ENCODE peak calls at places on chromosome 5, in four cellular contexts. One of them, this sample, is unnamed.

GRCh38 chr5:61563401-61563800 is 231.3 kb downstream of the ZSWIM6 start:
- DNase-seq in cardiac muscle cell: no peak
- DNase-seq in psoas muscle: no peak
- DNase-seq in AG04450: no peak
- DNase-seq in this sample: peak; percentile 5

GRCh38 chr5:163293836-163294235 is 143.6 kb upstream of the CCNG1 start:
- DNase-seq in AG04450: no peak
- DNase-seq in psoas muscle: no peak
- DNase-seq in cardiac muscle cell: no peak
- DNase-seq in this sample: no peak

GRCh38 chr5:32278403-32278802 is 34.3 kb downstream of the MTMR12 start:
- DNase-seq in psoas muscle: no peak
- DNase-seq in AG04450: peak; percentile 61
- DNase-seq in cardiac muscle cell: no peak
- DNase-seq in this sample: peak; percentile 61

GRCh38 chr5:172451771-172452197 is 2.5 kb downstream of the SH3PXD2B start:
- DNase-seq in AG04450: no peak
- DNase-seq in psoas muscle: peak; percentile 46
- DNase-seq in cardiac muscle cell: no peak
- DNase-seq in this sample: no peak

GRCh38 chr5:178203670-178204204 is 596 bp upstream of the HNRNPAB start:
- DNase-seq in cardiac muscle cell: no peak
- DNase-seq in psoas muscle: no peak
- DNase-seq in AG04450: no peak
- DNase-seq in this sample: no peak

GRCh38 chr5:127513571-127513970 is 3.9 kb upstream of the PRRC1 start:
- DNase-seq in cardiac muscle cell: no peak
- DNase-seq in AG04450: no peak
- DNase-seq in psoas muscle: no peak
- DNase-seq in this sample: no peak

GRCh38 chr5:157626831-157627230 is 25.4 kb downstream of the SOX30 start:
- DNase-seq in AG04450: no peak
- DNase-seq in psoas muscle: no peak
- DNase-seq in cardiac muscle cell: no peak
- DNase-seq in this sample: no peak

GRCh38 chr5:114657342-114658130 is 295.7 kb downstream of the KCNN2 start:
- DNase-seq in psoas muscle: no peak
- DNase-seq in cardiac muscle cell: no peak
- DNase-seq in AG04450: no peak
- DNase-seq in this sample: no peak

GRCh38 chr5:129496875-129497274 is 36.8 kb downstream of the ADAMTS19 start:
- DNase-seq in AG04450: no peak
- DNase-seq in cardiac muscle cell: no peak
- DNase-seq in psoas muscle: no peak
- DNase-seq in this sample: no peak

GRCh38 chr5:145834917-145835838 is at the start of gene PRELID2:
- DNase-seq in AG04450: peak; percentile 61
- DNase-seq in psoas muscle: peak; percentile 89
- DNase-seq in cardiac muscle cell: peak; percentile 97
- DNase-seq in this sample: peak; percentile 54

GRCh38 chr5:145838276-145838675 is 3.1 kb upstream of the PRELID2 start:
- DNase-seq in cardiac muscle cell: no peak
- DNase-seq in AG04450: no peak
- DNase-seq in psoas muscle: no peak
- DNase-seq in this sample: no peak

GRCh38 chr5:145833616-145834200 is 1.4 kb downstream of the PRELID2 start:
- DNase-seq in cardiac muscle cell: no peak
- DNase-seq in AG04450: no peak
- DNase-seq in psoas muscle: no peak
- DNase-seq in this sample: no peak

GRCh38 chr5:145835839-145836222 is 689 bp upstream of the PRELID2 start:
- DNase-seq in psoas muscle: no peak
- DNase-seq in cardiac muscle cell: no peak
- DNase-seq in AG04450: no peak
- DNase-seq in this sample: no peak

DNA sequence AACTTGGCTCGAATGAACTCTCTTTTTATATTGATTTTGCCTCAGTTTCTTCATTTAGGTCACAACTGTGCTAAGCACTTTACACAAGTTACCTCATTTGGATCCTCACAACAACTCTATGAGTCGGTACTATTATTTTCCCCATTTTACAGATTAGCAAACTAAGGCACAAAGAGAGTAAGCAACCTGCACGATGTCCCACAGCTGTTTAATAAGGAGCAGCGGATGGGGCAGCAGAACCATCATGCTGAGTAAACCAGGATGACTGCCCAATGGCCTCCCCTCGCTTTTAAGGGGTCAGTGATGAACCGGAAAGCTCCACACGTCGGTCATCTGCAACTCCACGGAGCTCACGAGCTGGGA is 607 bp downstream of the PRELID2 start:
- DNase-seq in AG04450: no peak
- DNase-seq in psoas muscle: no peak
- DNase-seq in cardiac muscle cell: no peak
- DNase-seq in this sample: no peak
- H3K4me3 ChIP-seq in AG04450: peak overlapping the region; percentile 77
- H3K4me3 ChIP-seq in psoas muscle: peak overlapping the region; percentile 83
- H3K4me3 ChIP-seq in cardiac muscle cell: peak overlapping the region; percentile 41
- H3K4me3 ChIP-seq in this sample: peak overlapping the region; percentile 60

DNA sequence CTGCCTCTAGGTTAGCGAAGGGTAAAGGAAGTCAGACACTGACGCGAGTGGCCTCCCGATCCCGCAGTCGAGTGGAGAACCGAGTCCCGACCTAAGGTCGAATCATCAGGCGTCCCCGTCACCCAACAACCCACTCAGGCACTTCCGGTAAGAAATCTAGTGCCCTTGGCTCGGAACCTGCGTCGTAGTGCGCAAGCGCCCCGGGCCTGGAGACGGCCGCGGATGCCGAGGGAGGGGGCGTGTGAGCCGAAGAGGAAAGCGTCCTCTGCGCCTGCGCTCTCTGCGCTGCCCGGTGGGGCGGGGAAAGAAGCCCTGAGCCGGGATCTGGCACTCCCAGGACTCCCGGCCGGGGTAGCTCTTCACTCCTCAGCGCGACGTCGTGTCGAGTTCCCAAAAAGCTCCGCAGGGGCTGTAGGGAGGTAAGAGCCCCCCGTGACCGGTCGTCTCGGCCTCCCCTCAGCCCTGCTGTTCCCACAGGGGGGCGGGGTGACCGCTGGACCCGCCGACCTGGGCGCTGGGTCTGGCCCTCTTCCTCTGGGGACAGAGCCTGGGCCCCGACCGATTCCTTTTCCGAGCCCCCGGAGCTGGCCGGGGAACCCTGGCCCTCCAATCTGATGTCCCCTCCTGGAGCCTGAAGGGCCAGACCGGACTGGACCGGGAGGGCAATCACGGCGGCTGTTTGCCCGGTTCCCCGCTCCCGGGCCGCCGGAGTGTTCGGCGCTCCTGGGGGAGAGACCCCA is at the start of gene ZFYVE16:
- DNase-seq in cardiac muscle cell: peak; percentile 99
- DNase-seq in psoas muscle: peak; percentile 99
- DNase-seq in AG04450: peak; percentile 91
- DNase-seq in this sample: peak; percentile 81
- TF ChIP-seq CTCF in cardiac muscle cell: peak; percentile 15
- TF ChIP-seq CTCF in psoas muscle: peak; percentile 44
- TF ChIP-seq CTCF in AG04450: peak; percentile 41
- TF ChIP-seq CTCF in this sample: no peak

GRCh38 chr5:14342306-14342705 is 199.2 kb downstream of the TRIO start:
- DNase-seq in AG04450: no peak
- DNase-seq in psoas muscle: no peak
- DNase-seq in cardiac muscle cell: no peak
- DNase-seq in this sample: no peak
- H3K4me3 ChIP-seq in AG04450: no peak overlapping the region
- H3K4me3 ChIP-seq in psoas muscle: no peak overlapping the region
- H3K4me3 ChIP-seq in cardiac muscle cell: no peak overlapping the region
- H3K4me3 ChIP-seq in this sample: no peak overlapping the region

DNA sequence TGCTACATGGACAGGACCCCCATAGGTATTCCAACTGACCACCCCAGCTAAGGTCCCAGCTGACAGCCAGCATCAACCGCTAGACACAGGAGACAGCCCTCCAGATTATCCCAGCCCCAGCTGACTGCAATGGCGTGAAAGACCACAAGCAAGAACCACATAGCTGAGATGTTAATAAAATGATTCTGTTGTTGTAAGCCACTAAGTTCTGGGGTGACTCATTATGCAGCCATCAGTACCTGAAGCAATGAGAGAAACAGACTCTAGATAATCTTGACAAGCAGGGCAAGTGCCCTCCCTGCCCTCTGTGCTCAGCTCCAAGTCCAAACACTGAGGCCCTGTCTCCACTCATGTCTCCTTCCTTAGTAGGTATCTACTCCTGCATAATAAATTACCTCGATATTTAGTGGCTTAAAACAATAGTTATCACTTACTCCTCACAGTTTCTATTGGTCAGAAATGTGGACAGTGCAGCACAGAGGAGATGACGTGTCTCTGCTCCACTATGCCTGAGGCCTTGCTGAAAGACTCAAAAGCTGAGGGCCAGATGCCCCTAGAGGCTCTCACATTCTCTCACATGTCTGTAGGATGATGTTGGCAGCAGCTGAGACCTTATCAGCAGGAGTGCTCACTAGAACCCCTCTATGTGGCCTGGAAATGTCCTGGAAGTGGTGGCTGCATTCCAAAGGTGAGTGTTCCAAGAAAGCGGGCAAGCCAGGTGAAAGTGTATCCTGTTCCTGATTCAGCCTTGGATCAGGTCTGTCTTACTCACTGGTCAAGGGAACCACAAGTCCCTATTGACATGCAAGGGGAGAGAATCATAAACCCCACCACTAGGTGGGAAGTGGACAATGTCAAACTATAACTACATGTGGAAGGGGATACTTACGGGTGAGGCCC is 2.5 kb downstream of the MGAT1 start:
- DNase-seq in psoas muscle: no peak
- DNase-seq in cardiac muscle cell: no peak
- DNase-seq in AG04450: peak; percentile 53
- DNase-seq in this sample: no peak
- TF ChIP-seq CTCF in psoas muscle: peak; percentile 11
- TF ChIP-seq CTCF in cardiac muscle cell: peak; percentile 25
- TF ChIP-seq CTCF in AG04450: peak; percentile 29
- TF ChIP-seq CTCF in this sample: peak; percentile 8

GRCh38 chr5:35780236-35780635 is 76.5 kb upstream of the IL7R start:
- DNase-seq in cardiac muscle cell: no peak
- DNase-seq in AG04450: no peak
- DNase-seq in psoas muscle: no peak
- DNase-seq in this sample: no peak

GRCh38 chr5:35778259-35778769 is 78.4 kb upstream of the IL7R start:
- DNase-seq in psoas muscle: no peak
- DNase-seq in AG04450: no peak
- DNase-seq in cardiac muscle cell: no peak
- DNase-seq in this sample: no peak

GRCh38 chr5:35777358-35778087 is 79.2 kb upstream of the IL7R start:
- DNase-seq in cardiac muscle cell: peak; percentile 94
- DNase-seq in AG04450: peak; percentile 48
- DNase-seq in psoas muscle: peak; percentile 26
- DNase-seq in this sample: peak; percentile 61

GRCh38 chr5:35773936-35774335 is 82.8 kb upstream of the IL7R start:
- DNase-seq in psoas muscle: no peak
- DNase-seq in cardiac muscle cell: no peak
- DNase-seq in AG04450: no peak
- DNase-seq in this sample: no peak

DNA sequence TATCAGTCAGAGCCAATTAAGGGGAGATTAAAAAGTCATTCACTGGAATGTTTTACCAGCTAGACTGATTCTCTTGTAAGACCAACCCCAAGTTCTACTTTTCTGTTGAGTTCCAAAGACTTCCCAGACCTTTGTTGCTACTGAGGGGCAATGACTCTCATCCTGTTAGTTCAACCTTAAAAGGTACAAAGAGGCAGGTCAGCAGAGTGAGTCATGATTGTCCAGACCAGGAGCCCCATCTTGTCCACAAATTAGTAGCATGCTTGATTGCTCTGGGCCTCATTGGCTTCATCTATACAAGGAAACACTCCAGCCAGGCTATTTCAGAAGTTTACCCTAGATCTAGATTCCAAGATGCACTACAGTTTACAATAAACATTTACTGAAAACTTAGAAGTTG is 79.9 kb upstream of the IL7R start:
- DNase-seq in psoas muscle: no peak
- DNase-seq in AG04450: no peak
- DNase-seq in cardiac muscle cell: no peak
- DNase-seq in this sample: no peak
- H3K4me3 ChIP-seq in psoas muscle: no peak overlapping the region
- H3K4me3 ChIP-seq in AG04450: no peak overlapping the region
- H3K4me3 ChIP-seq in cardiac muscle cell: no peak overlapping the region
- H3K4me3 ChIP-seq in this sample: no peak overlapping the region

DNA sequence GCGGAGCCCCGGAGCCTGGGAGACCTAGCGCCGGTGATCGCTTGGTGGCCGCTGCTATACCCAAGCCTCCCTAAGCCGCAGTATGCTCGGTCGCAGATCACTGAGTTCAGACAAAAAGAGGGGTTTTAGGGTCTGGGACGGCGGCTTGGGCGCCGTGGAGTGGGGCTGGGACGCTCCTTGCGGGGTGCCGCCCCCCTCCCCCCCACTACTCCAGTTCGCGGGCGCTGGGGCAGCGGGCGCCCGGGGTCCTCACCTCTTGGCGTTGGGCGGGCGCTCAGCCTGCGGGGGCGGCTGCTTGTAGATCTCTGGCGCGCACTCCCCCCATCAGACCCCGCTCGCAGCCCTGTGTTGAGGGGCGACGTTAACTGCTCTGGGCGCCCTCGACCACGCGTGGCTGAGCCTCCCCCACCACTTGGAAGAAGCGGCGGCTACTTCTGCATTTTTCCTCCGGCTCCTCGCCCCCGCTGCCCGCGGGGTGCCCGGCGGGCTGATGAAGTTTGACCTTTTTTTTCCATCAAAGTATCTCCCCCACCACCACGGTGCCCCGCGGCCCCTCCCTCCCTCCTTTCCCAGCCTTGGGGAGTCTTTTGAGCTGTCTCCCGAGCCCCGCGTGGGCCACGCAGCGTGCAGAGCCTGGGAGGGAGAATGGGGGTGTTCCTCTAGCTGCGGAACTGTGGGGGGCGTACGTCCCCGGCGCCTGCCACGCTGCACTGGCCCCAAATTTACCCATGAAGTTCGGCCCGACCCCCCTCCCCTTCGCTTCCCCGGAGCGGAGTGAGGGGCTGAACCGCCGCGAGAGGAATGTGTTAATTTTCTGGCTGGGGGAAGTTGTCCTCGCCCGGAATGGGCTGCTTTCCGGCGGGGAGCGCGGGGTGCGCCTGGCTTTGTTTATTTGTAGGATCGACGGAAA is 1.2 kb downstream of the CXXC5 start:
- DNase-seq in AG04450: no peak
- DNase-seq in psoas muscle: no peak
- DNase-seq in cardiac muscle cell: peak; percentile 52
- DNase-seq in this sample: no peak
- TF ChIP-seq CTCF in AG04450: no peak
- TF ChIP-seq CTCF in psoas muscle: no peak
- TF ChIP-seq CTCF in cardiac muscle cell: no peak
- TF ChIP-seq CTCF in this sample: no peak

GRCh38 chr5:14168139-14168792 is 25.1 kb downstream of the TRIO start:
- DNase-seq in psoas muscle: no peak
- DNase-seq in cardiac muscle cell: no peak
- DNase-seq in AG04450: no peak
- DNase-seq in this sample: no peak
- H3K4me3 ChIP-seq in psoas muscle: no peak overlapping the region
- H3K4me3 ChIP-seq in cardiac muscle cell: no peak overlapping the region
- H3K4me3 ChIP-seq in AG04450: no peak overlapping the region
- H3K4me3 ChIP-seq in this sample: no peak overlapping the region